ENCODE peak calls at places on chromosomes 2 and 18, in eight cellular contexts. L, R, I, N, J, P, C and K are unnamed samples.
A peak's percentile ranks its signal among the peaks of the same experiment; 100 is the strongest.

GRCh38 chr2:168166902-168167510 is 80.4 kb downstream of the STK39 start:
- DNase-seq in P (peak; percentile 33), N (no peak), C (no peak), J (no peak), R (peak; percentile 54), L (no peak), I (peak; percentile 59), K (no peak)

GRCh38 chr2:220670461-220670979 is 901.6 kb downstream of the EPHA4 start:
- DNase-seq in P (no peak), R (no peak), C (no peak), L (no peak), J (no peak), N (peak; percentile 84), I (no peak), K (no peak)

GRCh38 chr2:65311049-65311448 is 83.4 kb downstream of the ACTR2 start:
- DNase-seq in N (no peak), R (no peak), I (no peak), P (no peak), J (no peak), C (no peak), L (no peak), K (no peak)

GRCh38 chr2:130371723-130372054 is 15.8 kb downstream of the PTPN18 start:
- DNase-seq in N (no peak), J (no peak), L (peak; percentile 76), P (no peak), I (no peak), C (peak; percentile 82), R (no peak), K (peak; percentile 72)

GRCh38 chr2:206112108-206112507 is 26.1 kb upstream of the INO80D start:
- DNase-seq in C (no peak), I (no peak), L (no peak), N (no peak), P (no peak), J (no peak), R (no peak), K (no peak)

GRCh38 chr2:98408155-98408554 is 36.5 kb upstream of the INPP4A start:
- DNase-seq in I (no peak), R (no peak), P (no peak), N (no peak), C (no peak), J (no peak), L (no peak), K (no peak)

GRCh38 chr18:79789091-79789891 is 8.4 kb upstream of the KCNG2 start:
- DNase-seq in P (no peak), N (no peak), C (peak; percentile 47), J (no peak), I (no peak), L (no peak), R (no peak), K (no peak)

GRCh38 chr2:168241208-168241607 is 6.2 kb downstream of the STK39 start:
- DNase-seq in C (no peak), R (no peak), P (peak; percentile 57), L (no peak), N (no peak), J (no peak), I (no peak), K (no peak)

GRCh38 chr18:31603335-31603734 is 11.7 kb downstream of the TTR start:
- DNase-seq in I (peak; percentile 1), P (no peak), L (no peak), C (no peak), J (no peak), N (no peak), R (no peak), K (no peak)